ENCODE peak calls at places on chromosomes 6 and 20, in six cellular contexts. P is A549; S is CD4-positive, alpha-beta memory T cell; G is body of pancreas; Y is Peyer's patch; A is thyroid gland. N is an unnamed sample.

GRCh38 chr20:59785118-59785959 is 148.1 kb downstream of the SYCP2 start:
- DNase-seq in A (no peak), Y (no peak), G (no peak), S (no peak), P (no peak), N (no peak)

GRCh38 chr6:95923518-95923917 is 92.3 kb upstream of the FUT9 start:
- DNase-seq in Y (no peak), A (no peak), G (no peak), P (peak), S (no peak), N (peak)

GRCh38 chr6:138086573-138087196 is 20.5 kb downstream of the PERP start:
- DNase-seq in G (peak), S (no peak), A (no peak), P (peak), Y (no peak), N (no peak)

GRCh38 chr6:137764464-137764863 is 102.6 kb upstream of the TNFAIP3 start:
- DNase-seq in A (no peak), Y (no peak), G (no peak), S (no peak), P (no peak), N (no peak)

GRCh38 chr6:4936681-4937041 is 67.2 kb downstream of the RPP40 start:
- DNase-seq in G (peak), S (peak), A (no peak), Y (peak), P (peak), N (no peak)

GRCh38 chr6:85015396-85015990 is 251.1 kb upstream of the TBX18 start:
- DNase-seq in P (peak), S (no peak), G (peak), A (peak), Y (no peak), N (peak)

GRCh38 chr6:170403451-170403850 is 96.9 kb downstream of the FAM120B start:
- DNase-seq in Y (no peak), P (no peak), G (no peak), A (peak), S (no peak), N (no peak)

GRCh38 chr6:43009124-43009523 is 4.6 kb downstream of the MEA1 start:
- DNase-seq in S (peak), G (peak), Y (no peak), A (peak), P (peak), N (peak)

GRCh38 chr6:27303613-27304272 is 8.3 kb downstream of the POM121L2 start:
- DNase-seq in G (no peak), Y (no peak), S (no peak), A (no peak), P (no peak), N (no peak)

GRCh38 chr20:9038791-9039190 is 30.1 kb upstream of the PLCB4 start:
- DNase-seq in P (no peak), G (no peak), A (no peak), S (no peak), Y (no peak), N (no peak)

GRCh38 chr6:28707387-28708282 is 182.0 kb downstream of the GPX5 start:
- DNase-seq in S (no peak), G (no peak), A (no peak), P (no peak), Y (no peak), N (no peak)

GRCh38 chr6:156719720-156720563 is 57.2 kb upstream of the ARID1B start:
- DNase-seq in Y (peak), G (peak), P (peak), A (peak), S (peak), N (peak)

GRCh38 chr6:25312703-25313102 is 33.5 kb downstream of the CARMIL1 start:
- DNase-seq in S (no peak), A (no peak), P (peak), Y (no peak), G (no peak), N (no peak)

GRCh38 chr20:19047040-19047950 is 165.1 kb upstream of the SLC24A3 start:
- DNase-seq in P (no peak), G (peak), A (peak), S (no peak), Y (peak), N (peak)

DNA sequence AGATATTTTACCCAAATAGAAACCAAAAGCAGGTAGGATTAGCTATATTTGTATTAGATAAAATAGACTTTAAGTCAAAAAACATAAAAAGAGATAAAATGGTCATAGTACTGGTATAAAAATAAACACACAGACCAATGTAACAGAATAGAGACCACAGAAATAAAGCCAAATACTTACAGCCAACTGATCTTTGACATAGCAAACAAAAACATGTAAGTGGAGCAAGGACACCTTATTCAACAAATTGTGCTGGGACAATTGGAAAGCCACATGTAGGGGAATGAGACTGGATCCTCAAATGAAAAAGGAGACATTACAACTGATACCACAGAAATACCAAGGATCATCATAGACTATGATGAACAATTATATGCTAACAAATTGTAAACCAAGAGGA is 94.5 kb upstream of the SIRPG start:
- DNase-seq in Y (no peak), P (no peak), S (no peak), G (no peak), A (no peak), N (no peak)
- H3K27ac ChIP-seq in Y (no peak), P (no peak), S (no peak), G (no peak), A (no peak), N (no peak)

DNA sequence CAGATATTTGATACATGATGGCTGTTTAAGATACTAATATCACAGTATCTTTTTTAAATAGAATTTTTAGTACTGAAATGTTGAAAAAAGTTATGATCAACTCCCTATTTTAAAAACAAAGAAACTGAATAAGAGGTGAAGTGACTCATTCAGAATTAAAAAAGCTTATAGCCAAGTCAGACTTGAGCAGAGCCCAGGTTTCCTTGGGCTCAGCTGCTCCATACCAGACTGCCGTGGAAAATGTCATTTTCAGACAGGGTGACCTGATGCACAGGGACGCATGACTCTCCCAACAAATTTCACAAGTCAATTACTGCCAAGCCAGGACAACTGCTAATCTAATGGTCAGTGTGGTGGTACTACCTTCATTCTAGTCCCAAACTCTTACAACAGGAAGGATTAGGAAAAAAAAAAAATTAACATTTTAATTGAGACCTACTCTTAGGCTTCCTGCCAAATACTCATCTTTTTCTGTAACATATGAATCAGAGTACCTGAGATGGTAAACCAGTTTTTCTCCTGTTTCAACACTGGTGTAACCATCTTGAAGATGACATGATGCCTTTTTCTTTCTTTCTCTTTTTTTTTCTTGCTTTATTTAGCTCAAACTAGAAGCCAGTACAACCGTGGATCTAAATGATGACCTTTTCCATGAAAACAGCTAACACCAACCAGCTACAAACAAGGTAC is 30.6 kb downstream of the SLC22A23 start:
- DNase-seq in A (no peak), G (no peak), S (no peak), Y (no peak), P (no peak), N (no peak)
- H3K27ac ChIP-seq in A (no peak), G (no peak), S (no peak), Y (no peak), P (no peak), N (no peak)

DNA sequence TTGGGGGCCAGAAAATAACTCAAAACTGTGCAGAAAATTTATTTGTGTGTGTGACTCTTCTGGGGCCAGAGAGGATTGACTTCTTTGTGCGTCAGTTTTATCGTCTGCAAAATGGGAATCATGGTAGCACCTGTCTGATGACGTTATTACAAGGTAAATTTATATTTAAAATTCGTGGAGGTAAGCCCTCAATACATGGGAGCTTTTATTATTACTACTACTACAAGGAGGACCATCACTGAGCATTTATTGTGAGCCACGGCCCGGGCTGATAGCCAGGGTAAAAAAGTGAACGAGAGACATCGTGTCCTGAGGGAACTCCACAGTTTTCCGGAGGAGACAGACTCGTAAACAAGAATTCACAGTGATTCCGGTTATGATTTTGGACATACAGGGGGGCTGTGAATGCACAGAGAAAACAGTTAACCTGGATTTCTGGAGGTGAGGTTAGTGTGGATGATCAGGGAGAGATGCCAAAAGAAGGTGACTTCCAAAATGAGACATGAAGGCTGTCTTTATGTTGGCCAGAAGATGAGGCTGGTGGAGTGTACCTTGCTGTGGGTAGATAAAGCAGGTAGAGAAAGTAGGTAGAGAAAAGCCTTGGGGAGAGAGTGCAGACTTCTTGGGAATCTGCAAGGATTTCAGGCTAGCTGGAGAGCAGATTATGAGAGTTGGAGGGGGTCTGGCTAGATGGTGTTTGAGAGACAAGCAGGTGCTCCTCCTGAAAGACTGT is 10.5 kb upstream of the SERINC3 start:
- DNase-seq in Y (no peak), S (no peak), G (no peak), P (no peak), A (peak), N (no peak)
- H3K27ac ChIP-seq in Y (peak), S (peak), G (no peak), P (peak), A (peak), N (peak)

GRCh38 chr20:24629668-24630067 is 160.2 kb downstream of the SYNDIG1 start:
- DNase-seq in S (no peak), P (no peak), A (no peak), Y (no peak), G (peak), N (no peak)
- H3K27ac ChIP-seq in S (no peak), P (no peak), A (no peak), Y (no peak), G (no peak), N (no peak)

GRCh38 chr20:63974402-63975200 is 4.8 kb downstream of the SAMD10 start:
- DNase-seq in Y (peak), A (no peak), P (peak), S (no peak), G (no peak), N (peak)

GRCh38 chr20:63972312-63973159 is 2.8 kb upstream of the ZNF512B start:
- DNase-seq in P (no peak), S (no peak), G (peak), A (no peak), Y (no peak), N (no peak)

GRCh38 chr20:63973636-63974401 is 4.1 kb upstream of the ZNF512B start:
- DNase-seq in Y (peak), A (peak), P (peak), G (peak), S (peak), N (peak)

GRCh38 chr20:63970714-63971431 is 1.1 kb upstream of the ZNF512B start:
- DNase-seq in A (no peak), P (no peak), G (no peak), Y (no peak), S (no peak), N (no peak)

GRCh38 chr20:63973160-63973479 is 3.4 kb upstream of the ZNF512B start:
- DNase-seq in G (no peak), Y (no peak), P (no peak), S (no peak), A (no peak), N (no peak)
- H3K27ac ChIP-seq in G (no peak), Y (no peak), P (no peak), S (no peak), A (no peak), N (no peak)

N was measured in stomach.